ENCODE peak calls at places on chromosomes 11 and 22, in five cellular contexts. H, X, R, T and P are unnamed samples.

GRCh38 chr11:32302826-32303225 is 132.5 kb downstream of the WT1 start:
- DNase-seq in H (no peak), X (no peak), T (no peak), R (no peak), P (no peak)

GRCh38 chr22:24105018-24105360 is 76.3 kb upstream of the SUSD2 start:
- DNase-seq in H (no peak), T (no peak), X (no peak), R (no peak), P (no peak)

GRCh38 chr22:28034760-28035401 is 115.8 kb upstream of the PITPNB start:
- DNase-seq in X (peak), H (peak), T (no peak), R (peak), P (no peak)

GRCh38 chr11:86955674-86956522 is 703 bp upstream of the FZD4 start:
- DNase-seq in X (peak), R (peak), T (peak), H (peak), P (peak)

GRCh38 chr11:113553235-113553634 is 78.0 kb upstream of the DRD2 start:
- DNase-seq in R (no peak), H (peak), X (no peak), T (no peak), P (no peak)

GRCh38 chr22:38479096-38479840 is 11.4 kb downstream of the KDELR3 start:
- DNase-seq in R (no peak), T (no peak), X (no peak), H (no peak), P (no peak)

GRCh38 chr11:100557830-100558611 is 129.1 kb upstream of the ARHGAP42 start:
- DNase-seq in R (no peak), X (no peak), T (no peak), H (peak), P (no peak)

GRCh38 chr11:117468888-117469287 is 141.2 kb downstream of the CEP164 start:
- DNase-seq in X (no peak), R (no peak), H (no peak), T (no peak), P (peak)

GRCh38 chr22:24994070-24994763 is 41.7 kb downstream of the KIAA1671 start:
- DNase-seq in X (no peak), H (peak), T (no peak), R (peak), P (peak)

GRCh38 chr11:18282626-18283025 is 16.6 kb downstream of the SAA1 start:
- DNase-seq in T (no peak), H (no peak), X (no peak), R (no peak), P (no peak)

GRCh38 chr11:78420255-78420764 is 2.7 kb upstream of the GAB2 start:
- DNase-seq in X (peak), T (peak), H (peak), R (peak), P (peak)

GRCh38 chr11:119638851-119639250 is 90.1 kb downstream of the NECTIN1 start:
- DNase-seq in X (no peak), H (no peak), R (no peak), T (no peak), P (no peak)

GRCh38 chr11:33033493-33033892 is 5.9 kb upstream of the TCP11L1 start:
- DNase-seq in H (no peak), T (no peak), R (no peak), X (no peak), P (no peak)

GRCh38 chr11:94602430-94603372 is 35.5 kb downstream of the PIWIL4 start:
- DNase-seq in R (peak), X (peak), H (peak), T (peak), P (peak)

GRCh38 chr11:118909619-118910308 is 16.0 kb downstream of the BCL9L start:
- DNase-seq in X (no peak), H (no peak), T (no peak), R (no peak), P (no peak)

GRCh38 chr22:49657275-49657973 is 170.2 kb downstream of the BRD1 start:
- DNase-seq in T (peak), H (no peak), R (no peak), X (peak), P (peak)

GRCh38 chr11:68660066-68660810 is 24.1 kb upstream of the GAL start:
- DNase-seq in R (no peak), X (no peak), H (no peak), T (no peak), P (no peak)

GRCh38 chr11:66124564-66124963 is 54.5 kb downstream of the PACS1 start:
- DNase-seq in X (no peak), R (no peak), T (no peak), H (peak), P (no peak)

GRCh38 chr11:32450372-32450771 is 15.0 kb upstream of the WT1 start:
- DNase-seq in H (no peak), R (no peak), X (no peak), T (no peak), P (no peak)

GRCh38 chr11:123799438-123799837 is 6.7 kb downstream of the OR6M1 start:
- DNase-seq in R (no peak), T (no peak), H (no peak), X (no peak), P (no peak)

GRCh38 chr22:17931400-17931825 is 92.9 kb downstream of the MICAL3 start:
- DNase-seq in T (no peak), X (peak), H (peak), R (no peak), P (no peak)

GRCh38 chr11:77397631-77398030 is 76.3 kb downstream of the PAK1 start:
- DNase-seq in X (no peak), T (no peak), H (no peak), R (no peak), P (no peak)